ENCODE peak calls at places on chromosomes 16 and 17, in nine cellular contexts. F is central memory CD4-positive, alpha-beta T cell; P is cardiac septum; V is amygdala; O is stimulated activated CD8-positive, alpha-beta memory T cell treated with anti-CD3 and anti-CD28 coated beads, Interleukin-4, amount 100 ng/mL, for 48 hours; L is amniotic epithelial cell; X is activated CD4-positive, alpha-beta T cell treated with anti-CD3 and anti-CD28 coated beads for 48 hours; N is fibroblast of villous mesenchyme; M is activated T-cell treated with anti-CD3 and anti-CD28 coated beads for 1 hour. T is an unnamed sample.

GRCh38 chr17:50626037-50626574 is 8.6 kb upstream of the ABCC3 start:
- DNase-seq in F (peak), P (no peak), V (peak), O (peak), L (peak), X (peak), N (peak), M (peak), T (peak)

GRCh38 chr16:78211951-78212350 is 112.5 kb downstream of the WWOX start:
- DNase-seq in F (no peak), P (no peak), V (no peak), O (no peak), L (no peak), X (no peak), N (no peak), M (no peak), T (no peak)

GRCh38 chr16:49643429-49644142 is 212.3 kb downstream of the ZNF423 start:
- DNase-seq in F (no peak), P (peak), V (no peak), O (no peak), L (peak), X (no peak), N (peak), M (no peak), T (peak)

GRCh38 chr16:57810197-57811024 is 8.1 kb upstream of the KIFC3 start:
- DNase-seq in F (peak), P (peak), V (no peak), O (peak), L (peak), X (peak), N (peak), M (peak), T (peak)

GRCh38 chr17:63113167-63113566 is 147.1 kb downstream of the TANC2 start:
- DNase-seq in F (no peak), P (no peak), V (no peak), O (no peak), L (peak), X (no peak), N (peak), M (no peak), T (no peak)

GRCh38 chr16:67423634-67424575 is 7.0 kb upstream of the HSD11B2 start:
- DNase-seq in F (no peak), P (no peak), V (no peak), O (no peak), L (no peak), X (no peak), N (no peak), M (no peak), T (no peak)

GRCh38 chr16:7268182-7268581 is 64.5 kb upstream of the RBFOX1 start:
- DNase-seq in F (no peak), P (no peak), V (no peak), O (no peak), L (no peak), X (peak), N (no peak), M (no peak), T (peak)

GRCh38 chr16:68752602-68753001 is 15.5 kb downstream of the CDH1 start:
- DNase-seq in F (no peak), P (no peak), V (no peak), O (peak), L (no peak), X (peak), N (no peak), M (no peak), T (no peak)

GRCh38 chr17:38418693-38419507 is 9.4 kb upstream of the ARHGAP23 start:
- DNase-seq in F (no peak), P (no peak), V (no peak), O (no peak), L (no peak), X (no peak), N (no peak), M (no peak), T (no peak)

T was measured in iris pigment epithelial cell.